ENCODE peak calls at places on chromosomes 2 and 18, in five cellular contexts. J, M, V, T and K are unnamed samples.

GRCh38 chr2:11175293-11175795 is 20.1 kb downstream of the SLC66A3 start:
- DNase-seq in J (no peak), T (no peak), V (no peak), M (no peak), K (no peak)

GRCh38 chr2:204234879-204235278 is 298.3 kb downstream of the ICOS start:
- DNase-seq in M (no peak), J (no peak), V (no peak), T (no peak), K (no peak)

GRCh38 chr2:11343626-11344341 is 652 bp downstream of the ROCK2 start:
- DNase-seq in T (peak), J (peak), V (peak), M (peak), K (no peak)

GRCh38 chr2:219078126-219078525 is 17.4 kb upstream of the IHH start:
- DNase-seq in M (no peak), T (no peak), J (no peak), V (no peak), K (no peak)

GRCh38 chr2:189566046-189566445 is 14.5 kb downstream of the SLC40A1 start:
- DNase-seq in V (no peak), M (no peak), J (no peak), T (no peak), K (no peak)

GRCh38 chr2:55877101-55877500 is 46.5 kb downstream of the EFEMP1 start:
- DNase-seq in V (no peak), M (no peak), J (no peak), T (no peak), K (no peak)

GRCh38 chr2:199991691-199992090 is 36.3 kb downstream of the MAIP1 start:
- DNase-seq in J (no peak), V (no peak), T (no peak), M (no peak), K (no peak)

GRCh38 chr2:71060871-71061270 is 7.6 kb upstream of the NAGK start:
- DNase-seq in J (peak), T (no peak), M (no peak), V (no peak), K (no peak)

GRCh38 chr18:69795785-69796184 is 151.9 kb downstream of the CD226 start:
- DNase-seq in V (peak), M (no peak), T (no peak), J (no peak), K (no peak)

GRCh38 chr18:79405781-79406575 is 10.2 kb downstream of the NFATC1 start:
- DNase-seq in V (no peak), M (no peak), T (no peak), J (no peak), K (peak)

GRCh38 chr2:174007010-174007409 is 41.8 kb upstream of the SP3 start:
- DNase-seq in J (no peak), V (no peak), M (no peak), T (no peak), K (no peak)

GRCh38 chr18:79365701-79366100 is 30.0 kb upstream of the NFATC1 start:
- DNase-seq in M (no peak), T (no peak), J (no peak), V (no peak), K (no peak)

GRCh38 chr2:230987137-230988020 is 8.5 kb upstream of the SPATA3 start:
- DNase-seq in T (peak), J (peak), M (peak), V (peak), K (no peak)

GRCh38 chr2:147198651-147199171 is 646.1 kb upstream of the ACVR2A start:
- DNase-seq in J (no peak), V (no peak), T (no peak), M (no peak), K (no peak)

GRCh38 chr2:205758051-205758450 is 75.8 kb downstream of the NRP2 start:
- DNase-seq in T (no peak), J (no peak), M (no peak), V (no peak), K (no peak)

GRCh38 chr18:34028341-34028740 is 196.4 kb downstream of the NOL4 start:
- DNase-seq in M (no peak), J (no peak), T (no peak), V (no peak), K (no peak)

GRCh38 chr2:4962419-4962818 is 729.8 kb upstream of the SOX11 start:
- DNase-seq in V (no peak), M (no peak), T (no peak), J (no peak), K (no peak)

GRCh38 chr2:233247744-233248143 is 3.7 kb upstream of the ATG16L1 start:
- DNase-seq in J (no peak), M (peak), T (no peak), V (no peak), K (no peak)

GRCh38 chr2:58435246-58435645 is 194.1 kb upstream of the FANCL start:
- DNase-seq in T (no peak), V (peak), J (no peak), M (no peak), K (no peak)

GRCh38 chr2:120586507-120587283 is 149.0 kb upstream of the GLI2 start:
- DNase-seq in M (no peak), T (peak), V (peak), J (no peak), K (no peak)

GRCh38 chr18:24446953-24447537 is 13.4 kb upstream of the HRH4 start:
- DNase-seq in M (no peak), T (no peak), J (no peak), V (peak), K (no peak)

GRCh38 chr2:103484906-103485305 is 723.1 kb downstream of the TMEM182 start:
- DNase-seq in V (no peak), M (no peak), J (no peak), T (no peak), K (no peak)

GRCh38 chr2:94995516-94995915 is 30.0 kb upstream of the MAL start:
- DNase-seq in T (no peak), J (no peak), M (no peak), V (no peak), K (no peak)

GRCh38 chr2:37652199-37652640 is 19.2 kb downstream of the CDC42EP3 start:
- DNase-seq in T (no peak), M (no peak), J (no peak), V (no peak), K (no peak)
- TF ChIP-seq POLR2AphosphoS5 in T (no peak), M (no peak), J (no peak), V (no peak), K (peak)

GRCh38 chr2:73272270-73272669 is 12.0 kb downstream of the FBXO41 start:
- DNase-seq in T (no peak), J (no peak), M (no peak), V (no peak), K (no peak)
- TF ChIP-seq CREB1 in T (no peak), J (no peak), M (no peak), V (no peak), K (no peak)

GRCh38 chr18:13613099-13613498 is 113.3 kb downstream of the FAM210A start:
- DNase-seq in J (no peak), T (no peak), M (no peak), V (no peak), K (no peak)

GRCh38 chr18:13611616-13612110 is 114.7 kb downstream of the FAM210A start:
- DNase-seq in T (no peak), J (no peak), M (no peak), V (peak), K (no peak)

GRCh38 chr18:13612111-13612997 is 114.0 kb downstream of the FAM210A start:
- DNase-seq in J (no peak), V (no peak), T (no peak), M (no peak), K (peak)

GRCh38 chr18:13610517-13610916 is 115.8 kb downstream of the FAM210A start:
- DNase-seq in V (no peak), T (no peak), M (no peak), J (no peak), K (no peak)

GRCh38 chr18:13611058-13611615 is 115.2 kb downstream of the FAM210A start:
- DNase-seq in T (no peak), M (no peak), J (no peak), V (peak), K (no peak)
- TF ChIP-seq POLR2AphosphoS5 in T (no peak), M (no peak), J (no peak), V (no peak), K (peak)

GRCh38 chr2:194087089-194087488 is 1569.9 kb upstream of the SLC39A10 start:
- DNase-seq in V (no peak), J (no peak), M (no peak), T (no peak), K (no peak)

GRCh38 chr2:194090251-194090905 is 1566.6 kb upstream of the SLC39A10 start:
- DNase-seq in T (no peak), J (no peak), M (no peak), V (no peak), K (no peak)

GRCh38 chr2:194087569-194087968 is 1569.5 kb upstream of the SLC39A10 start:
- DNase-seq in V (no peak), M (no peak), T (no peak), J (no peak), K (no peak)
- TF ChIP-seq CREB1 in V (no peak), M (no peak), T (no peak), J (no peak), K (no peak)

DNA sequence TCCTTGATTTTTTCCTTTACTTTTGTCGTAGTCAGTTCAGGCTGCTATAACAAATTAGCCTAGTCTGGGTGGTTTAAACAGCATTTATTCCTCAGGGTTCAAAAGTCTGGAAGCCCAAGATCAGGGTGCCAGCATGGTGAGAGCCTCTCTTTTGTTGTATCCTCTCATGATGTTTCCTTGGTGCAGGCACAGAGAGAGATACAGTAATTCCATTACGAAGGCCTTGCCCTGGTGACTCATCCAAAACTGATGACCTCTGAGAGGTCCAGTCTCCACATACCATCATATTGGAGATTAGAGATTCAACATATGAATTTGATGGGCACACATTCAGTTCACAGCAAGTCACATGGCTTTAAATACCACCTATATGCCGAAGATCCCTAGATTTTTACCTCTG is 253.8 kb downstream of the CYRIA start:
- DNase-seq in J (no peak), V (no peak), M (no peak), T (no peak), K (no peak)
- TF ChIP-seq POLR2AphosphoS5 in J (no peak), V (no peak), M (no peak), T (no peak), K (no peak)

GRCh38 chr2:172307800-172308199 is 119.6 kb upstream of the ITGA6 start:
- DNase-seq in M (no peak), V (no peak), T (no peak), J (no peak), K (no peak)
- TF ChIP-seq CREB1 in M (no peak), V (no peak), T (no peak), J (no peak), K (no peak)